ENCODE peak calls at places on chromosomes 6 and 20, in seven cellular contexts. H is iris pigment epithelial cell, A is AML-193, R is hippocampal formation, Y is EL, U is AG09309, E is OCI-M1. J is an unnamed sample.

GRCh38 chr6:42960243-42961019 is at the start of gene GNMT:
- DNase-seq in H (peak), A (no peak), R (no peak), Y (peak), U (no peak), E (no peak), J (peak)

GRCh38 chr6:148177589-148178233 is 164.9 kb upstream of the SASH1 start:
- DNase-seq in H (peak), A (peak), R (peak), Y (peak), U (no peak), E (peak), J (peak)

GRCh38 chr20:35699914-35700624 is 864 bp downstream of the ROMO1 start:
- DNase-seq in H (no peak), A (no peak), R (no peak), Y (no peak), U (no peak), E (peak), J (no peak)

GRCh38 chr20:10076126-10077080 is 41.6 kb downstream of the ANKEF1 start:
- DNase-seq in H (peak), A (no peak), R (no peak), Y (no peak), U (no peak), E (no peak), J (no peak)

GRCh38 chr20:38829296-38829875 is 23.9 kb downstream of the PPP1R16B start:
- DNase-seq in H (no peak), A (no peak), R (no peak), Y (no peak), U (no peak), E (no peak), J (no peak)

GRCh38 chr20:61980647-61981583 is 84.8 kb downstream of the TAF4 start:
- DNase-seq in H (peak), A (peak), R (no peak), Y (peak), U (no peak), E (peak), J (peak)

GRCh38 chr6:163586888-163587287 is 172.4 kb downstream of the QKI start:
- DNase-seq in H (peak), A (no peak), R (no peak), Y (no peak), U (no peak), E (no peak), J (no peak)

GRCh38 chr6:17867880-17868279 is 119.6 kb downstream of the KIF13A start:
- DNase-seq in H (peak), A (no peak), R (no peak), Y (peak), U (no peak), E (no peak), J (peak)

GRCh38 chr6:139330271-139330670 is 38.5 kb upstream of the TXLNB start:
- DNase-seq in H (no peak), A (no peak), R (no peak), Y (no peak), U (no peak), E (no peak), J (peak)

GRCh38 chr20:23048283-23049200 is 930 bp downstream of the THBD start:
- DNase-seq in H (peak), A (peak), R (no peak), Y (peak), U (no peak), E (no peak), J (peak)

GRCh38 chr6:36724514-36725385 is 27.1 kb downstream of the RAB44 start:
- DNase-seq in H (peak), A (peak), R (peak), Y (peak), U (peak), E (peak), J (peak)

GRCh38 chr6:161215876-161216615 is 57.8 kb downstream of the AGPAT4 start:
- DNase-seq in H (peak), A (no peak), R (no peak), Y (no peak), U (no peak), E (no peak), J (no peak)

GRCh38 chr6:106446287-106446885 is 85.9 kb downstream of the CRYBG1 start:
- DNase-seq in H (no peak), A (peak), R (no peak), Y (no peak), U (no peak), E (peak), J (peak)

GRCh38 chr6:54980511-54981275 is 134.1 kb downstream of the FAM83B start:
- DNase-seq in H (peak), A (no peak), R (no peak), Y (peak), U (peak), E (no peak), J (peak)

GRCh38 chr6:156890627-156891300 is 113.6 kb downstream of the ARID1B start:
- DNase-seq in H (peak), A (no peak), R (no peak), Y (no peak), U (peak), E (no peak), J (peak)

GRCh38 chr20:50513169-50514034 is 3.2 kb downstream of the PTPN1 start:
- DNase-seq in H (peak), A (no peak), R (no peak), Y (peak), U (no peak), E (peak), J (peak)

GRCh38 chr6:77650098-77650663 is 2.7 kb upstream of the MEI4 start:
- DNase-seq in H (no peak), A (no peak), R (no peak), Y (peak), U (no peak), E (peak), J (no peak)

GRCh38 chr6:42315991-42316378 is 98.3 kb upstream of the MRPS10 start:
- DNase-seq in H (peak), A (no peak), R (no peak), Y (peak), U (peak), E (no peak), J (peak)

GRCh38 chr20:25991051-25991755 is 294.6 kb upstream of the ZNF337 start:
- DNase-seq in H (no peak), A (no peak), R (no peak), Y (no peak), U (no peak), E (no peak), J (no peak)

GRCh38 chr20:23441850-23442313 is 2.4 kb downstream of the CSTL1 start:
- DNase-seq in H (peak), A (peak), R (peak), Y (peak), U (peak), E (peak), J (peak)

GRCh38 chr6:55497694-55498093 is 81.3 kb downstream of the HMGCLL1 start:
- DNase-seq in H (no peak), A (no peak), R (no peak), Y (no peak), U (no peak), E (no peak), J (no peak)

GRCh38 chr6:147278891-147279290 is 74.7 kb downstream of the STXBP5 start:
- DNase-seq in H (no peak), A (no peak), R (no peak), Y (no peak), U (no peak), E (peak), J (no peak)

GRCh38 chr6:130927305-130927704 is 100.1 kb downstream of the SMLR1 start:
- DNase-seq in H (no peak), A (no peak), R (no peak), Y (no peak), U (no peak), E (no peak), J (no peak)

GRCh38 chr6:7910654-7911344 is at the start of gene TXNDC5:
- DNase-seq in H (peak), A (peak), R (peak), Y (peak), U (no peak), E (peak), J (peak)

GRCh38 chr6:2164481-2164880 is 80.9 kb downstream of the GMDS start:
- DNase-seq in H (no peak), A (no peak), R (no peak), Y (no peak), U (no peak), E (no peak), J (no peak)

GRCh38 chr6:147087641-147088040 is 116.6 kb upstream of the STXBP5 start:
- DNase-seq in H (no peak), A (no peak), R (no peak), Y (no peak), U (no peak), E (no peak), J (peak)

GRCh38 chr6:82494367-82494766 is 130.8 kb downstream of the TPBG start:
- DNase-seq in H (peak), A (no peak), R (no peak), Y (no peak), U (no peak), E (no peak), J (no peak)

J was measured in EH.